ENCODE peak calls at places on chromosomes 12 and 14, in four cellular contexts. F is right lobe of liver, C is GM20000, E is AG09309. P is an unnamed sample.

GRCh38 chr12:6334940-6335450 is 6.9 kb downstream of the TNFRSF1A start:
- DNase-seq in C (no peak), E (no peak), F (peak), P (no peak)

GRCh38 chr12:10563966-10564365 is 49.4 kb downstream of the MAGOHB start:
- DNase-seq in F (no peak), E (no peak), C (no peak), P (no peak)

GRCh38 chr12:132471011-132471857 is 18.7 kb upstream of the FBRSL1 start:
- DNase-seq in C (no peak), E (no peak), F (no peak), P (no peak)

GRCh38 chr12:80858356-80858755 is 79.4 kb downstream of the LIN7A start:
- DNase-seq in F (no peak), E (no peak), C (no peak), P (no peak)

GRCh38 chr14:56359245-56359644 is 220.4 kb upstream of the TMEM260 start:
- DNase-seq in C (no peak), E (no peak), F (no peak), P (no peak)

GRCh38 chr14:100884456-100884855 is 19.1 kb downstream of the RTL1 start:
- DNase-seq in F (no peak), E (no peak), C (no peak), P (no peak)

GRCh38 chr12:54660320-54660962 is 12.3 kb upstream of the DCD start:
- DNase-seq in E (no peak), C (no peak), F (peak), P (no peak)

GRCh38 chr12:109715310-109716091 is 1.9 kb downstream of the FAM222A start:
- DNase-seq in F (no peak), C (no peak), E (no peak), P (peak)

GRCh38 chr12:131087991-131088700 is 134.4 kb downstream of the ADGRD1 start:
- DNase-seq in C (no peak), F (peak), E (no peak), P (no peak)

GRCh38 chr14:103281496-103282231 is 52.4 kb upstream of the EIF5 start:
- DNase-seq in F (peak), C (no peak), E (peak), P (peak)

GRCh38 chr14:68534301-68534700 is 258.6 kb downstream of the ZFP36L1 start:
- DNase-seq in E (no peak), F (no peak), C (no peak), P (no peak)

GRCh38 chr12:57730336-57731067 is 8.0 kb downstream of the AGAP2 start:
- DNase-seq in E (no peak), F (no peak), C (no peak), P (no peak)

GRCh38 chr12:45934956-45935355 is 55.4 kb downstream of the SCAF11 start:
- DNase-seq in F (no peak), C (no peak), E (no peak), P (no peak)

GRCh38 chr14:81269100-81269978 is 48.6 kb upstream of the GTF2A1 start:
- DNase-seq in F (no peak), C (peak), E (no peak), P (peak)

GRCh38 chr12:116442981-116443380 is 116.2 kb upstream of the MAP1LC3B2 start:
- DNase-seq in C (no peak), E (no peak), F (no peak), P (no peak)

GRCh38 chr12:50984899-50985298 is 32.6 kb downstream of the HIGD1C start:
- DNase-seq in F (no peak), E (no peak), C (no peak), P (no peak)

GRCh38 chr12:59710964-59711363 is 115.1 kb downstream of the SLC16A7 start:
- DNase-seq in E (no peak), C (no peak), F (no peak), P (no peak)

GRCh38 chr12:6956332-6956727 is 5.2 kb downstream of the PTPN6 start:
- DNase-seq in F (peak), C (no peak), E (no peak), P (no peak)

GRCh38 chr14:104562606-104563005 is 17.0 kb upstream of the C14orf180 start:
- DNase-seq in E (no peak), C (no peak), F (peak), P (no peak)

GRCh38 chr14:103385994-103386491 is 828 bp downstream of the MARK3 start:
- DNase-seq in E (no peak), C (no peak), F (peak), P (peak)

GRCh38 chr14:30656190-30656632 is 34.1 kb downstream of the SCFD1 start:
- DNase-seq in F (no peak), C (peak), E (no peak), P (peak)

GRCh38 chr12:62766516-62766915 is 168.4 kb downstream of the PPM1H start:
- DNase-seq in F (no peak), C (no peak), E (no peak), P (no peak)

GRCh38 chr14:38098074-38098846 is 109.4 kb upstream of the SSTR1 start:
- DNase-seq in F (no peak), C (no peak), E (peak), P (no peak)

GRCh38 chr14:69027242-69027913 is 48.3 kb upstream of the ACTN1 start:
- DNase-seq in C (no peak), E (no peak), F (no peak), P (no peak)

GRCh38 chr14:105058521-105059034 is 6.7 kb downstream of the GPR132 start:
- DNase-seq in E (no peak), F (peak), C (no peak), P (no peak)

GRCh38 chr14:103393687-103394626 is 8.7 kb downstream of the MARK3 start:
- DNase-seq in E (no peak), C (no peak), F (no peak), P (peak)

GRCh38 chr14:104558231-104559042 is 21.1 kb upstream of the C14orf180 start:
- DNase-seq in C (no peak), F (peak), E (no peak), P (no peak)

GRCh38 chr12:15001733-15002471 is 29.1 kb downstream of the PDE6H start:
- DNase-seq in F (no peak), C (no peak), E (no peak), P (no peak)

GRCh38 chr12:44817687-44818086 is 58.4 kb downstream of the NELL2 start:
- DNase-seq in E (no peak), C (no peak), F (no peak), P (no peak)

GRCh38 chr12:116693259-116694227 is 44.3 kb downstream of the SPRING1 start:
- DNase-seq in F (peak), E (no peak), C (no peak), P (no peak)

GRCh38 chr12:4562034-4562657 is at the start of gene DYRK4:
- DNase-seq in C (peak), F (peak), E (no peak), P (peak)

GRCh38 chr12:107331912-107332311 is 238.6 kb upstream of the CRY1 start:
- DNase-seq in E (no peak), C (no peak), F (no peak), P (no peak)

GRCh38 chr14:100419856-100420255 is 96.7 kb downstream of the SLC25A47 start:
- DNase-seq in C (no peak), E (no peak), F (no peak), P (no peak)

GRCh38 chr12:130266751-130267150 is 70.9 kb upstream of the PIWIL1 start:
- DNase-seq in F (no peak), E (no peak), C (no peak), P (no peak)

GRCh38 chr12:18589316-18589715 is 148.5 kb downstream of the PLCZ1 start:
- DNase-seq in F (no peak), E (no peak), C (no peak), P (no peak)

GRCh38 chr14:74610199-74610865 is 1.7 kb downstream of the LTBP2 start:
- DNase-seq in F (no peak), E (no peak), C (no peak), P (no peak)

DNA sequence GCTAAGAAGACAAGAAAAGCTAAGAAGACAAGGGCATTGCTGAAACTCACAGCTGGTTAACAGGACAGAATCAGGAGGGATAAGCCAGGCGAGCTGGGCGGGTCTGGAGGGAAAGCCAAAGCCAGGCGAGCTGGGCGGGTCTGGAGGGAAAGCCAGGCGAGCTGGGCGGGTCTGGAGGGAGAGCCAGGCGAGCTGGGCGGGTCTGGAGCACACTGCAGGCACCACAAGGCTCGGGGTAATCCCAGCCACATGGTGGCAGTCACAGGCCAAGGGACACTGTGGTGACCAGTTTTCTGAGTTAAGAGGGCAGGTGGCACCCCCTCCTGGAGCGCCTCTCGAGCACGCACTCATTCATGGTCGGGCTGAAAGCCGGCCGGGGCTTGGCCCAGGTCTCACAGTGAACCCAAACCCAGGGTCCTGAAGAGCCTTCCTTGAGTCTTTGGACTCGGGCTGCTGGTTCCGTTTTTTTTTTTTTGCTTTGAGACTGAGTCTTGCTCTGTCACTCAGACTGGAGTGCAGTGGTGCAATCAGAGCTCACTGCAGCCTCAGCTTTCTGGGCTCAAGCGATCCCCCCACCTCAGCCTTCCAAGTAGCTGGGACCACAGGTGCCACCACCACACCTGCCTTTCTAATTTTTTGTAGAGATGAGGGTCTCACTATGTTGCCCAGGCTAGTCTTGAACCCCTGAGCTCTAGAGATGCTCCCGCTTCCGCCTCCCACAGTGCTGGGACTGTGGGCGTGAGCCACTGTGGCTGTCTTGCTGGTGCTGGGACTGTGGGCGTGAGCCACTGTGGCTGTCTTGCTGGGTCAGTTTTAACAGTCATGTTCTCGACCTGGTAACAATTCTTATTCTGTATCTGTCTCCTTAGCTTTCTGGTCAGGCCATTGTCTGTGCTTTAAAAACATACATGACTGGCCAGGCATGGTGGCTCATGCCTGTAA is 40.2 kb downstream of the HSP90AA1 start:
- DNase-seq in E (no peak), C (no peak), F (peak), P (peak)
- TF ChIP-seq CTCF in E (peak), C (peak), F (peak), P (peak)

DNA sequence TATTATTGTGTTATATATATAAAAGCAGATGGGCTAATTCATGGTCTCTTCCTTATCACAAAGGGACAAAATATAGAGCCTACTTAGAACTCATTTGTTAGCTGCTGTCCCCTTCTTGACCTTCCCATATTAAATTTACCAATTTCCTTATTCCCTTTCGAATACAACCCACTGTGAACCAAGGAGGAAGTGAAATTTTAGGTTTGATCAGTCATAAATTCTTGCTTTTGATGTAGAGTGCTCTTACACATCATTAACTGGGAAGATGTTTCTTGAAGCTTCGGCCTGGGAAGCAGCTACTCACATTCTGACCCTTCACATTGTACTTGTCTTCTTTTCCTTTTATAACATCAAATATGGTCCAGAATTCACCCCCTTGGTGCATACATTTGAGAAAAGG is 579.0 kb downstream of the LRFN5 start:
- DNase-seq in C (no peak), E (no peak), F (no peak), P (no peak)
- TF ChIP-seq CTCF in C (no peak), E (no peak), F (no peak), P (no peak)

DNA sequence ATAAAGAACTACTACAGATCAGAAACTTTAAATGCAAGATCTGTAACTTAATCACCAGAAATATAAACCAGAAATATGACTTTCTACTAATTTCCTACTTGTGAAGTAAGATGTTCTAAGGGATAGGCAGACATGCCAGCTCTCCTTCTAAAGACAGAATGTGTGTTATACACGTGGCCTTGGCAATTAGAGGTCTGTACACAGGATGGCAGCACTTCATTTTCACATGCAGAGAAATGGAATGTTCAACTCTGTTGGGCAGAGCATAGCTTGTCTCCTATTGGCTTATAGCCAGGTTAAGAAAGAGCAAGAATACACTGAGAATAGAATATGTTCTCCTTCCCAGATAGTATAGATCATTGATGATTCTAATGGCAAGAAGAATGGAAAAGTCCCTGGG is 403.8 kb downstream of the DAD1 start:
- DNase-seq in F (no peak), E (no peak), C (no peak), P (no peak)
- TF ChIP-seq CTCF in F (no peak), E (no peak), C (no peak), P (no peak)

DNA sequence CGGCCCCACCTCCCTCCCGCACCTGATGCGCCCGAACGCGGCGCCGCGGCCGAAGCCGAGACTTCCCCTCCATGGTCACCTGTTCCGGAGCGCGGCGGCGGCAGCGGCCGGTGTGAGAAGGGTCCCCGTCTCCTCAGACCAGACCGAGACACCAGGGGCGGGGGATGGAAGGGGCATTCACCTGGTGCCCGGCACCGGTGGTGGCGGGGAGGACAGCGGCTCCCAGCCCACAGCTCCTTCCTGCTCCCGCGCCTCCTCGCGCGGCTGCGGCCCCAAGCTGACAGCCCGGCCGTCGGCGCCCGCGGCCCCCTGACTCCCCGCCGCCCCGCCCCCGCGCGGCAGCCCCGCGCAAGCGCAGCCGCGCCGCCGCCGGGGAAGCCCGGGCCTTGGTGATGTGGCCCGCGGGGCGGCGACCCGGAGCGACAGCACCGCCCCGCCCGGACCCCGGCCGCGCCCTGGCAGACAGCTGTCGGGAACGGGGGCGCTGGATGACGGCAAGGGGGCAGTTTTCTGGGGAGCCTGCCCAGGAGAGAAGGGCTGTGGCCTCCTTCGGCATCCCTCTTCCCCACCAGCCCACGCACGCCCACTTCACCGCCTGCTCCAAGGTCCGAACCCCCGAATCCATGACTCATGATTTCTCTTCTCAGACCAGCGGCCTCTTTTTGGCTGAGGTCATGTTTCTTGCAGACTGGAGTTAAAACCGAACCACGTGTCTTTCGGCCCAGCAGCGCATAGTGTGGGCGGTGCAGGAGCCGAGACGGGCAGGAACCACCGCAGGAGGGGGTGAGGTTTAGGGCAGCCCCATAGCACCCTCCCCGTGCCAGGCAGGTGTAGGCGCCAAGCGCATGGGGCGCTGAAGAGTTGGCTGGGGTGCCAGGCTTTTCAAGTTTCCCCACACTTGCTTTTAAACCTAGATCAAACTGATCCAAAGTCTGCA is at the start of gene SLC41A2:
- DNase-seq in C (peak), F (peak), E (peak), P (peak)
- TF ChIP-seq CTCF in C (no peak), F (peak), E (no peak), P (no peak)

GRCh38 chr14:95993768-95994592 is 45.2 kb upstream of the C14orf132 start:
- DNase-seq in E (peak), F (no peak), C (peak), P (peak)

GRCh38 chr14:95994593-95994928 is 44.6 kb upstream of the C14orf132 start:
- DNase-seq in E (no peak), C (no peak), F (no peak), P (no peak)

GRCh38 chr14:96002511-96002884 is 36.7 kb upstream of the C14orf132 start:
- DNase-seq in F (no peak), C (no peak), E (no peak), P (no peak)

GRCh38 chr14:96001866-96002510 is 37.2 kb upstream of the C14orf132 start:
- DNase-seq in E (no peak), F (no peak), C (no peak), P (no peak)

DNA sequence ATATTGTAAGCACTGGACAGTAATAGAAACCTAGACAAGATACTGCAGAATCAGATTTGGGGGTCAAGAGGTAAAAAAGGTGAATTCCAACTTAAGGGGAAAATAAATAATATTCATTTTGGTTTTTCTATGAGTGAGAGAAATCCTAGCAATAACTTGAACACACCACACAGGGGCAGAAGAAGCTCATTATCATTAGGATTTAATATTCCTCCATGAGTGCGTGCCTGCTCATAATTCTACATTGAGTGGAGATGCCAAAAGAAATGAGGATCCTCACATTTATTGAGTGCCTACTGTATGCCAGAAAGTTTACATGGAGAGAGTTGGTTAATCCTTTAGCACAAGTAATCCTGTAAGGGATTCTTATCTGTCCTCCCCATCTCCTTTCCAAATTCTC is 40.5 kb upstream of the C14orf132 start:
- DNase-seq in E (peak), F (no peak), C (no peak), P (no peak)
- TF ChIP-seq CTCF in E (peak), F (peak), C (no peak), P (peak)

GRCh38 chr14:96225745-96226151 is 21.1 kb downstream of the BDKRB2 start:
- DNase-seq in E (peak), F (no peak), C (no peak), P (no peak)
- TF ChIP-seq CTCF in E (peak), F (no peak), C (no peak), P (no peak)

P was measured in adrenal gland.